ENCODE peak calls at places on chromosomes 6 and 20, in nine cellular contexts. One of them, this sample, is unnamed.

GRCh38 chr6:41730531-41731436 is 4.6 kb downstream of the TFEB start:
- DNase-seq in activated naive CD4-positive, alpha-beta T cell: no peak
- DNase-seq in NCI-H1436: no peak
- DNase-seq in HuH-7: no peak
- DNase-seq in T-helper 1 cell: peak
- DNase-seq in activated CD4-positive, alpha-beta T cell treated with anti-CD3 and anti-CD28 coated beads, Interleukin-2, amount 50 U/mL, for 1 hour: no peak
- DNase-seq in activated T-cell treated with anti-CD3 and anti-CD28 coated beads, Interleukin-2, amount 50 U/mL, for 72 hours: no peak
- DNase-seq in Right ventricle myocardium inferior: no peak
- DNase-seq in IMR-90: no peak
- DNase-seq in this sample: no peak

GRCh38 chr6:88989215-88989614 is 25.8 kb upstream of the RNGTT start:
- DNase-seq in HuH-7: no peak
- DNase-seq in activated T-cell treated with anti-CD3 and anti-CD28 coated beads, Interleukin-2, amount 50 U/mL, for 72 hours: no peak
- DNase-seq in NCI-H1436: no peak
- DNase-seq in activated CD4-positive, alpha-beta T cell treated with anti-CD3 and anti-CD28 coated beads, Interleukin-2, amount 50 U/mL, for 1 hour: no peak
- DNase-seq in IMR-90: peak
- DNase-seq in activated naive CD4-positive, alpha-beta T cell: no peak
- DNase-seq in Right ventricle myocardium inferior: no peak
- DNase-seq in T-helper 1 cell: no peak
- DNase-seq in this sample: no peak

GRCh38 chr20:37737806-37738442 is 44.1 kb downstream of the CTNNBL1 start:
- DNase-seq in activated T-cell treated with anti-CD3 and anti-CD28 coated beads, Interleukin-2, amount 50 U/mL, for 72 hours: no peak
- DNase-seq in IMR-90: no peak
- DNase-seq in HuH-7: no peak
- DNase-seq in activated naive CD4-positive, alpha-beta T cell: no peak
- DNase-seq in Right ventricle myocardium inferior: no peak
- DNase-seq in T-helper 1 cell: no peak
- DNase-seq in activated CD4-positive, alpha-beta T cell treated with anti-CD3 and anti-CD28 coated beads, Interleukin-2, amount 50 U/mL, for 1 hour: no peak
- DNase-seq in NCI-H1436: no peak
- DNase-seq in this sample: no peak

GRCh38 chr20:32483351-32484220 is 101.5 kb downstream of the NOL4L start:
- DNase-seq in Right ventricle myocardium inferior: peak
- DNase-seq in IMR-90: peak
- DNase-seq in NCI-H1436: peak
- DNase-seq in activated naive CD4-positive, alpha-beta T cell: peak
- DNase-seq in activated T-cell treated with anti-CD3 and anti-CD28 coated beads, Interleukin-2, amount 50 U/mL, for 72 hours: peak
- DNase-seq in activated CD4-positive, alpha-beta T cell treated with anti-CD3 and anti-CD28 coated beads, Interleukin-2, amount 50 U/mL, for 1 hour: peak
- DNase-seq in HuH-7: peak
- DNase-seq in T-helper 1 cell: peak
- DNase-seq in this sample: peak

GRCh38 chr6:111809264-111809663 is 64.0 kb downstream of the FYN start:
- DNase-seq in NCI-H1436: no peak
- DNase-seq in Right ventricle myocardium inferior: no peak
- DNase-seq in activated naive CD4-positive, alpha-beta T cell: no peak
- DNase-seq in T-helper 1 cell: no peak
- DNase-seq in IMR-90: peak
- DNase-seq in activated T-cell treated with anti-CD3 and anti-CD28 coated beads, Interleukin-2, amount 50 U/mL, for 72 hours: no peak
- DNase-seq in activated CD4-positive, alpha-beta T cell treated with anti-CD3 and anti-CD28 coated beads, Interleukin-2, amount 50 U/mL, for 1 hour: no peak
- DNase-seq in HuH-7: no peak
- DNase-seq in this sample: no peak

GRCh38 chr20:60467771-60468170 is 509.5 kb downstream of the CDH26 start:
- DNase-seq in activated naive CD4-positive, alpha-beta T cell: no peak
- DNase-seq in Right ventricle myocardium inferior: no peak
- DNase-seq in IMR-90: no peak
- DNase-seq in activated T-cell treated with anti-CD3 and anti-CD28 coated beads, Interleukin-2, amount 50 U/mL, for 72 hours: no peak
- DNase-seq in HuH-7: no peak
- DNase-seq in activated CD4-positive, alpha-beta T cell treated with anti-CD3 and anti-CD28 coated beads, Interleukin-2, amount 50 U/mL, for 1 hour: no peak
- DNase-seq in T-helper 1 cell: no peak
- DNase-seq in NCI-H1436: no peak
- DNase-seq in this sample: no peak

GRCh38 chr20:1887321-1887720 is 7.9 kb upstream of the SIRPA start:
- DNase-seq in activated naive CD4-positive, alpha-beta T cell: no peak
- DNase-seq in activated CD4-positive, alpha-beta T cell treated with anti-CD3 and anti-CD28 coated beads, Interleukin-2, amount 50 U/mL, for 1 hour: no peak
- DNase-seq in NCI-H1436: no peak
- DNase-seq in Right ventricle myocardium inferior: no peak
- DNase-seq in T-helper 1 cell: no peak
- DNase-seq in HuH-7: no peak
- DNase-seq in activated T-cell treated with anti-CD3 and anti-CD28 coated beads, Interleukin-2, amount 50 U/mL, for 72 hours: no peak
- DNase-seq in IMR-90: no peak
- DNase-seq in this sample: no peak

GRCh38 chr20:63126876-63127699 is 88.8 kb downstream of the YTHDF1 start:
- DNase-seq in Right ventricle myocardium inferior: peak
- DNase-seq in activated T-cell treated with anti-CD3 and anti-CD28 coated beads, Interleukin-2, amount 50 U/mL, for 72 hours: no peak
- DNase-seq in IMR-90: no peak
- DNase-seq in activated naive CD4-positive, alpha-beta T cell: no peak
- DNase-seq in activated CD4-positive, alpha-beta T cell treated with anti-CD3 and anti-CD28 coated beads, Interleukin-2, amount 50 U/mL, for 1 hour: no peak
- DNase-seq in NCI-H1436: no peak
- DNase-seq in T-helper 1 cell: no peak
- DNase-seq in HuH-7: no peak
- DNase-seq in this sample: no peak

GRCh38 chr20:41344477-41344876 is 3.9 kb downstream of the LPIN3 start:
- DNase-seq in T-helper 1 cell: no peak
- DNase-seq in IMR-90: no peak
- DNase-seq in Right ventricle myocardium inferior: no peak
- DNase-seq in HuH-7: no peak
- DNase-seq in NCI-H1436: no peak
- DNase-seq in activated T-cell treated with anti-CD3 and anti-CD28 coated beads, Interleukin-2, amount 50 U/mL, for 72 hours: no peak
- DNase-seq in activated CD4-positive, alpha-beta T cell treated with anti-CD3 and anti-CD28 coated beads, Interleukin-2, amount 50 U/mL, for 1 hour: no peak
- DNase-seq in activated naive CD4-positive, alpha-beta T cell: no peak
- DNase-seq in this sample: no peak

GRCh38 chr20:5797843-5798462 is 47.8 kb downstream of the SHLD1 start:
- DNase-seq in Right ventricle myocardium inferior: peak
- DNase-seq in activated naive CD4-positive, alpha-beta T cell: no peak
- DNase-seq in activated CD4-positive, alpha-beta T cell treated with anti-CD3 and anti-CD28 coated beads, Interleukin-2, amount 50 U/mL, for 1 hour: no peak
- DNase-seq in activated T-cell treated with anti-CD3 and anti-CD28 coated beads, Interleukin-2, amount 50 U/mL, for 72 hours: no peak
- DNase-seq in NCI-H1436: no peak
- DNase-seq in IMR-90: no peak
- DNase-seq in HuH-7: no peak
- DNase-seq in T-helper 1 cell: no peak
- DNase-seq in this sample: no peak

GRCh38 chr20:36468149-36469000 is 72.9 kb upstream of the MYL9 start:
- DNase-seq in activated T-cell treated with anti-CD3 and anti-CD28 coated beads, Interleukin-2, amount 50 U/mL, for 72 hours: no peak
- DNase-seq in NCI-H1436: no peak
- DNase-seq in T-helper 1 cell: no peak
- DNase-seq in IMR-90: no peak
- DNase-seq in activated naive CD4-positive, alpha-beta T cell: no peak
- DNase-seq in activated CD4-positive, alpha-beta T cell treated with anti-CD3 and anti-CD28 coated beads, Interleukin-2, amount 50 U/mL, for 1 hour: no peak
- DNase-seq in Right ventricle myocardium inferior: no peak
- DNase-seq in HuH-7: peak
- DNase-seq in this sample: no peak

GRCh38 chr6:158047120-158047518 is 65.5 kb downstream of the SYNJ2 start:
- DNase-seq in T-helper 1 cell: peak
- DNase-seq in activated CD4-positive, alpha-beta T cell treated with anti-CD3 and anti-CD28 coated beads, Interleukin-2, amount 50 U/mL, for 1 hour: no peak
- DNase-seq in Right ventricle myocardium inferior: no peak
- DNase-seq in NCI-H1436: no peak
- DNase-seq in IMR-90: peak
- DNase-seq in HuH-7: no peak
- DNase-seq in activated T-cell treated with anti-CD3 and anti-CD28 coated beads, Interleukin-2, amount 50 U/mL, for 72 hours: peak
- DNase-seq in activated naive CD4-positive, alpha-beta T cell: peak
- DNase-seq in this sample: no peak

GRCh38 chr6:26183581-26184408 is 96.6 kb downstream of the HFE start:
- DNase-seq in IMR-90: peak
- DNase-seq in HuH-7: no peak
- DNase-seq in activated CD4-positive, alpha-beta T cell treated with anti-CD3 and anti-CD28 coated beads, Interleukin-2, amount 50 U/mL, for 1 hour: peak
- DNase-seq in activated T-cell treated with anti-CD3 and anti-CD28 coated beads, Interleukin-2, amount 50 U/mL, for 72 hours: peak
- DNase-seq in activated naive CD4-positive, alpha-beta T cell: peak
- DNase-seq in T-helper 1 cell: peak
- DNase-seq in Right ventricle myocardium inferior: peak
- DNase-seq in NCI-H1436: no peak
- DNase-seq in this sample: no peak

GRCh38 chr6:23754197-23754596 is 371.8 kb upstream of the NRSN1 start:
- DNase-seq in IMR-90: no peak
- DNase-seq in activated CD4-positive, alpha-beta T cell treated with anti-CD3 and anti-CD28 coated beads, Interleukin-2, amount 50 U/mL, for 1 hour: no peak
- DNase-seq in Right ventricle myocardium inferior: no peak
- DNase-seq in T-helper 1 cell: no peak
- DNase-seq in activated T-cell treated with anti-CD3 and anti-CD28 coated beads, Interleukin-2, amount 50 U/mL, for 72 hours: no peak
- DNase-seq in HuH-7: no peak
- DNase-seq in NCI-H1436: no peak
- DNase-seq in activated naive CD4-positive, alpha-beta T cell: no peak
- DNase-seq in this sample: no peak

GRCh38 chr20:21505810-21506530 is 7.9 kb downstream of the NKX2-2 start:
- DNase-seq in Right ventricle myocardium inferior: peak
- DNase-seq in NCI-H1436: no peak
- DNase-seq in HuH-7: no peak
- DNase-seq in activated T-cell treated with anti-CD3 and anti-CD28 coated beads, Interleukin-2, amount 50 U/mL, for 72 hours: peak
- DNase-seq in T-helper 1 cell: peak
- DNase-seq in IMR-90: peak
- DNase-seq in activated naive CD4-positive, alpha-beta T cell: peak
- DNase-seq in activated CD4-positive, alpha-beta T cell treated with anti-CD3 and anti-CD28 coated beads, Interleukin-2, amount 50 U/mL, for 1 hour: peak
- DNase-seq in this sample: peak

GRCh38 chr6:112065426-112065986 is 11.6 kb downstream of the CCN6 start:
- DNase-seq in T-helper 1 cell: no peak
- DNase-seq in activated T-cell treated with anti-CD3 and anti-CD28 coated beads, Interleukin-2, amount 50 U/mL, for 72 hours: no peak
- DNase-seq in NCI-H1436: no peak
- DNase-seq in activated naive CD4-positive, alpha-beta T cell: no peak
- DNase-seq in IMR-90: peak
- DNase-seq in activated CD4-positive, alpha-beta T cell treated with anti-CD3 and anti-CD28 coated beads, Interleukin-2, amount 50 U/mL, for 1 hour: no peak
- DNase-seq in Right ventricle myocardium inferior: no peak
- DNase-seq in HuH-7: no peak
- DNase-seq in this sample: no peak

GRCh38 chr6:87473419-87473903 is 687 bp downstream of the SLC35A1 start:
- DNase-seq in activated T-cell treated with anti-CD3 and anti-CD28 coated beads, Interleukin-2, amount 50 U/mL, for 72 hours: no peak
- DNase-seq in activated naive CD4-positive, alpha-beta T cell: no peak
- DNase-seq in IMR-90: peak
- DNase-seq in Right ventricle myocardium inferior: peak
- DNase-seq in activated CD4-positive, alpha-beta T cell treated with anti-CD3 and anti-CD28 coated beads, Interleukin-2, amount 50 U/mL, for 1 hour: peak
- DNase-seq in HuH-7: peak
- DNase-seq in NCI-H1436: no peak
- DNase-seq in T-helper 1 cell: peak
- DNase-seq in this sample: peak

GRCh38 chr20:57582432-57583288 is 21.8 kb downstream of the PCK1 start:
- DNase-seq in activated CD4-positive, alpha-beta T cell treated with anti-CD3 and anti-CD28 coated beads, Interleukin-2, amount 50 U/mL, for 1 hour: no peak
- DNase-seq in activated T-cell treated with anti-CD3 and anti-CD28 coated beads, Interleukin-2, amount 50 U/mL, for 72 hours: no peak
- DNase-seq in Right ventricle myocardium inferior: no peak
- DNase-seq in T-helper 1 cell: no peak
- DNase-seq in NCI-H1436: peak
- DNase-seq in IMR-90: peak
- DNase-seq in HuH-7: peak
- DNase-seq in activated naive CD4-positive, alpha-beta T cell: no peak
- DNase-seq in this sample: no peak

GRCh38 chr6:162056745-162057144 is 670.8 kb downstream of the PRKN start:
- DNase-seq in activated naive CD4-positive, alpha-beta T cell: no peak
- DNase-seq in NCI-H1436: no peak
- DNase-seq in IMR-90: no peak
- DNase-seq in activated T-cell treated with anti-CD3 and anti-CD28 coated beads, Interleukin-2, amount 50 U/mL, for 72 hours: no peak
- DNase-seq in activated CD4-positive, alpha-beta T cell treated with anti-CD3 and anti-CD28 coated beads, Interleukin-2, amount 50 U/mL, for 1 hour: no peak
- DNase-seq in HuH-7: peak
- DNase-seq in T-helper 1 cell: no peak
- DNase-seq in Right ventricle myocardium inferior: no peak
- DNase-seq in this sample: no peak

GRCh38 chr6:35730745-35731413 is 6.0 kb upstream of the ARMC12 start:
- DNase-seq in Right ventricle myocardium inferior: no peak
- DNase-seq in activated T-cell treated with anti-CD3 and anti-CD28 coated beads, Interleukin-2, amount 50 U/mL, for 72 hours: no peak
- DNase-seq in IMR-90: no peak
- DNase-seq in activated CD4-positive, alpha-beta T cell treated with anti-CD3 and anti-CD28 coated beads, Interleukin-2, amount 50 U/mL, for 1 hour: no peak
- DNase-seq in activated naive CD4-positive, alpha-beta T cell: no peak
- DNase-seq in NCI-H1436: no peak
- DNase-seq in HuH-7: no peak
- DNase-seq in T-helper 1 cell: no peak
- DNase-seq in this sample: no peak

GRCh38 chr6:166763606-166764472 is 136.8 kb upstream of the RPS6KA2 start:
- DNase-seq in Right ventricle myocardium inferior: no peak
- DNase-seq in NCI-H1436: no peak
- DNase-seq in activated naive CD4-positive, alpha-beta T cell: no peak
- DNase-seq in activated CD4-positive, alpha-beta T cell treated with anti-CD3 and anti-CD28 coated beads, Interleukin-2, amount 50 U/mL, for 1 hour: no peak
- DNase-seq in IMR-90: no peak
- DNase-seq in HuH-7: no peak
- DNase-seq in T-helper 1 cell: no peak
- DNase-seq in activated T-cell treated with anti-CD3 and anti-CD28 coated beads, Interleukin-2, amount 50 U/mL, for 72 hours: no peak
- DNase-seq in this sample: no peak

GRCh38 chr20:22862645-22863230 is 172.4 kb upstream of the SSTR4 start:
- DNase-seq in activated T-cell treated with anti-CD3 and anti-CD28 coated beads, Interleukin-2, amount 50 U/mL, for 72 hours: no peak
- DNase-seq in IMR-90: no peak
- DNase-seq in NCI-H1436: no peak
- DNase-seq in HuH-7: no peak
- DNase-seq in T-helper 1 cell: no peak
- DNase-seq in Right ventricle myocardium inferior: no peak
- DNase-seq in activated naive CD4-positive, alpha-beta T cell: no peak
- DNase-seq in activated CD4-positive, alpha-beta T cell treated with anti-CD3 and anti-CD28 coated beads, Interleukin-2, amount 50 U/mL, for 1 hour: no peak
- DNase-seq in this sample: no peak

GRCh38 chr20:62678553-62678952 is 30.1 kb upstream of the NTSR1 start:
- DNase-seq in activated CD4-positive, alpha-beta T cell treated with anti-CD3 and anti-CD28 coated beads, Interleukin-2, amount 50 U/mL, for 1 hour: no peak
- DNase-seq in T-helper 1 cell: no peak
- DNase-seq in activated naive CD4-positive, alpha-beta T cell: no peak
- DNase-seq in IMR-90: no peak
- DNase-seq in activated T-cell treated with anti-CD3 and anti-CD28 coated beads, Interleukin-2, amount 50 U/mL, for 72 hours: no peak
- DNase-seq in Right ventricle myocardium inferior: no peak
- DNase-seq in NCI-H1436: no peak
- DNase-seq in HuH-7: no peak
- DNase-seq in this sample: no peak

GRCh38 chr6:84516151-84516550 is 248.2 kb downstream of the TBX18 start:
- DNase-seq in T-helper 1 cell: no peak
- DNase-seq in Right ventricle myocardium inferior: no peak
- DNase-seq in activated CD4-positive, alpha-beta T cell treated with anti-CD3 and anti-CD28 coated beads, Interleukin-2, amount 50 U/mL, for 1 hour: no peak
- DNase-seq in IMR-90: no peak
- DNase-seq in activated T-cell treated with anti-CD3 and anti-CD28 coated beads, Interleukin-2, amount 50 U/mL, for 72 hours: no peak
- DNase-seq in HuH-7: no peak
- DNase-seq in NCI-H1436: no peak
- DNase-seq in activated naive CD4-positive, alpha-beta T cell: no peak
- DNase-seq in this sample: no peak

GRCh38 chr6:13413906-13414555 is 73.4 kb downstream of the GFOD1 start:
- DNase-seq in Right ventricle myocardium inferior: peak
- DNase-seq in HuH-7: no peak
- DNase-seq in activated T-cell treated with anti-CD3 and anti-CD28 coated beads, Interleukin-2, amount 50 U/mL, for 72 hours: no peak
- DNase-seq in T-helper 1 cell: peak
- DNase-seq in activated CD4-positive, alpha-beta T cell treated with anti-CD3 and anti-CD28 coated beads, Interleukin-2, amount 50 U/mL, for 1 hour: no peak
- DNase-seq in NCI-H1436: no peak
- DNase-seq in IMR-90: peak
- DNase-seq in activated naive CD4-positive, alpha-beta T cell: no peak
- DNase-seq in this sample: no peak

GRCh38 chr20:15919118-15919517 is 654.1 kb downstream of the KIF16B start:
- DNase-seq in IMR-90: no peak
- DNase-seq in HuH-7: no peak
- DNase-seq in activated naive CD4-positive, alpha-beta T cell: no peak
- DNase-seq in NCI-H1436: no peak
- DNase-seq in T-helper 1 cell: no peak
- DNase-seq in Right ventricle myocardium inferior: peak
- DNase-seq in activated T-cell treated with anti-CD3 and anti-CD28 coated beads, Interleukin-2, amount 50 U/mL, for 72 hours: no peak
- DNase-seq in activated CD4-positive, alpha-beta T cell treated with anti-CD3 and anti-CD28 coated beads, Interleukin-2, amount 50 U/mL, for 1 hour: no peak
- DNase-seq in this sample: no peak

GRCh38 chr20:346640-347316 is at the start of gene NRSN2:
- DNase-seq in activated T-cell treated with anti-CD3 and anti-CD28 coated beads, Interleukin-2, amount 50 U/mL, for 72 hours: peak
- DNase-seq in NCI-H1436: peak
- DNase-seq in IMR-90: peak
- DNase-seq in T-helper 1 cell: no peak
- DNase-seq in activated CD4-positive, alpha-beta T cell treated with anti-CD3 and anti-CD28 coated beads, Interleukin-2, amount 50 U/mL, for 1 hour: no peak
- DNase-seq in Right ventricle myocardium inferior: no peak
- DNase-seq in activated naive CD4-positive, alpha-beta T cell: no peak
- DNase-seq in HuH-7: peak
- DNase-seq in this sample: no peak